ENCODE peak calls at places on chromosomes 6 and 20, in seven cellular contexts. One of them, this sample, is unnamed. For H3K4me1, the result is how much of the 10 kb centered on the place peaks cover.

GRCh38 chr20:62647521-62648317 is 5.4 kb downstream of the SLCO4A1 start:
- DNase-seq in HCT116: no peak
- DNase-seq in GM23338: no peak
- DNase-seq in MM.1S: no peak
- DNase-seq in PC-3: no peak
- DNase-seq in neural progenitor cell: peak
- DNase-seq in GM23248: no peak
- DNase-seq in this sample: no peak

GRCh38 chr6:52512199-52512598 is 64.7 kb downstream of the TRAM2 start:
- DNase-seq in HCT116: peak
- DNase-seq in GM23338: no peak
- DNase-seq in MM.1S: no peak
- DNase-seq in PC-3: peak
- DNase-seq in neural progenitor cell: no peak
- DNase-seq in GM23248: peak
- DNase-seq in this sample: peak

GRCh38 chr6:17851720-17852161 is 135.7 kb downstream of the KIF13A start:
- DNase-seq in HCT116: no peak
- DNase-seq in GM23338: no peak
- DNase-seq in MM.1S: no peak
- DNase-seq in PC-3: peak
- DNase-seq in neural progenitor cell: no peak
- DNase-seq in GM23248: peak
- DNase-seq in this sample: peak

GRCh38 chr20:4488407-4489339 is 233.0 kb upstream of the PRND start:
- DNase-seq in HCT116: no peak
- DNase-seq in GM23338: no peak
- DNase-seq in MM.1S: no peak
- DNase-seq in PC-3: peak
- DNase-seq in neural progenitor cell: no peak
- DNase-seq in GM23248: peak
- DNase-seq in this sample: no peak

GRCh38 chr20:22520381-22520780 is 64.0 kb downstream of the FOXA2 start:
- DNase-seq in HCT116: no peak
- DNase-seq in GM23338: no peak
- DNase-seq in MM.1S: no peak
- DNase-seq in PC-3: no peak
- DNase-seq in neural progenitor cell: no peak
- DNase-seq in GM23248: no peak
- DNase-seq in this sample: no peak

GRCh38 chr6:26195924-26196845 is 109.0 kb downstream of the HFE start:
- DNase-seq in HCT116: no peak
- DNase-seq in GM23338: no peak
- DNase-seq in MM.1S: peak
- DNase-seq in PC-3: peak
- DNase-seq in neural progenitor cell: peak
- DNase-seq in GM23248: peak
- DNase-seq in this sample: no peak

GRCh38 chr6:158041370-158041769 is 59.7 kb downstream of the SYNJ2 start:
- DNase-seq in HCT116: no peak
- DNase-seq in GM23338: no peak
- DNase-seq in MM.1S: no peak
- DNase-seq in PC-3: no peak
- DNase-seq in neural progenitor cell: no peak
- DNase-seq in GM23248: peak
- DNase-seq in this sample: no peak

GRCh38 chr6:163490826-163491577 is 76.5 kb downstream of the QKI start:
- DNase-seq in HCT116: no peak
- DNase-seq in GM23338: peak
- DNase-seq in MM.1S: no peak
- DNase-seq in PC-3: peak
- DNase-seq in neural progenitor cell: peak
- DNase-seq in GM23248: peak
- DNase-seq in this sample: peak

GRCh38 chr6:106279179-106279578 is 46.4 kb downstream of the ATG5 start:
- DNase-seq in HCT116: no peak
- DNase-seq in GM23338: no peak
- DNase-seq in MM.1S: no peak
- DNase-seq in PC-3: peak
- DNase-seq in neural progenitor cell: no peak
- DNase-seq in GM23248: peak
- DNase-seq in this sample: no peak

GRCh38 chr6:112249489-112249888 is 4.9 kb downstream of the LAMA4 start:
- DNase-seq in HCT116: no peak
- DNase-seq in GM23338: no peak
- DNase-seq in MM.1S: no peak
- DNase-seq in PC-3: no peak
- DNase-seq in neural progenitor cell: no peak
- DNase-seq in GM23248: peak
- DNase-seq in this sample: no peak

GRCh38 chr20:58498445-58499068 is 16.6 kb downstream of the APCDD1L start:
- DNase-seq in HCT116: no peak
- DNase-seq in GM23338: no peak
- DNase-seq in MM.1S: no peak
- DNase-seq in PC-3: no peak
- DNase-seq in neural progenitor cell: no peak
- DNase-seq in GM23248: no peak
- DNase-seq in this sample: no peak

GRCh38 chr20:53921443-53921973 is 148.9 kb downstream of the BCAS1 start:
- DNase-seq in HCT116: no peak
- DNase-seq in GM23338: no peak
- DNase-seq in MM.1S: no peak
- DNase-seq in PC-3: no peak
- DNase-seq in neural progenitor cell: no peak
- DNase-seq in GM23248: no peak
- DNase-seq in this sample: no peak

GRCh38 chr6:11700118-11700718 is 78.4 kb downstream of the ADTRP start:
- DNase-seq in HCT116: peak
- DNase-seq in GM23338: peak
- DNase-seq in MM.1S: peak
- DNase-seq in PC-3: peak
- DNase-seq in neural progenitor cell: peak
- DNase-seq in GM23248: peak
- DNase-seq in this sample: peak

GRCh38 chr6:25788305-25788922 is 33.9 kb downstream of the SLC17A4 start:
- DNase-seq in HCT116: peak
- DNase-seq in GM23338: peak
- DNase-seq in MM.1S: peak
- DNase-seq in PC-3: peak
- DNase-seq in neural progenitor cell: peak
- DNase-seq in GM23248: peak
- DNase-seq in this sample: peak

GRCh38 chr6:145736854-145737181 is 1.5 kb upstream of the EPM2A start:
- DNase-seq in HCT116: no peak
- DNase-seq in GM23338: no peak
- DNase-seq in MM.1S: no peak
- DNase-seq in PC-3: no peak
- DNase-seq in neural progenitor cell: no peak
- DNase-seq in GM23248: peak
- DNase-seq in this sample: peak

GRCh38 chr20:47454298-47455132 is 47.2 kb upstream of the NCOA3 start:
- DNase-seq in HCT116: no peak
- DNase-seq in GM23338: no peak
- DNase-seq in MM.1S: no peak
- DNase-seq in PC-3: no peak
- DNase-seq in neural progenitor cell: no peak
- DNase-seq in GM23248: no peak
- DNase-seq in this sample: no peak

GRCh38 chr6:83815631-83816030 is 37.5 kb upstream of the RIPPLY2 start:
- DNase-seq in HCT116: no peak
- DNase-seq in GM23338: no peak
- DNase-seq in MM.1S: no peak
- DNase-seq in PC-3: peak
- DNase-seq in neural progenitor cell: no peak
- DNase-seq in GM23248: peak
- DNase-seq in this sample: no peak

GRCh38 chr20:60627751-60628565 is 624.1 kb upstream of the CDH4 start:
- DNase-seq in HCT116: no peak
- DNase-seq in GM23338: peak
- DNase-seq in MM.1S: no peak
- DNase-seq in PC-3: no peak
- DNase-seq in neural progenitor cell: peak
- DNase-seq in GM23248: peak
- DNase-seq in this sample: no peak

GRCh38 chr6:125149256-125150144 is 4.1 kb upstream of the TPD52L1 start:
- DNase-seq in HCT116: no peak
- DNase-seq in GM23338: no peak
- DNase-seq in MM.1S: no peak
- DNase-seq in PC-3: peak
- DNase-seq in neural progenitor cell: no peak
- DNase-seq in GM23248: peak
- DNase-seq in this sample: no peak

GRCh38 chr6:2016040-2016439 is 229.4 kb downstream of the GMDS start:
- DNase-seq in HCT116: no peak
- DNase-seq in GM23338: no peak
- DNase-seq in MM.1S: no peak
- DNase-seq in PC-3: no peak
- DNase-seq in neural progenitor cell: no peak
- DNase-seq in GM23248: no peak
- DNase-seq in this sample: no peak

GRCh38 chr6:2020909-2021308 is 224.5 kb downstream of the GMDS start:
- DNase-seq in HCT116: no peak
- DNase-seq in GM23338: peak
- DNase-seq in MM.1S: no peak
- DNase-seq in PC-3: peak
- DNase-seq in neural progenitor cell: no peak
- DNase-seq in GM23248: peak
- DNase-seq in this sample: no peak

GRCh38 chr6:2019051-2019450 is 226.4 kb downstream of the GMDS start:
- DNase-seq in HCT116: no peak
- DNase-seq in GM23338: no peak
- DNase-seq in MM.1S: no peak
- DNase-seq in PC-3: no peak
- DNase-seq in neural progenitor cell: no peak
- DNase-seq in GM23248: no peak
- DNase-seq in this sample: no peak

GRCh38 chr6:2026133-2026532 is 219.3 kb downstream of the GMDS start:
- DNase-seq in HCT116: no peak
- DNase-seq in GM23338: no peak
- DNase-seq in MM.1S: no peak
- DNase-seq in PC-3: no peak
- DNase-seq in neural progenitor cell: no peak
- DNase-seq in GM23248: no peak
- DNase-seq in this sample: no peak

DNA sequence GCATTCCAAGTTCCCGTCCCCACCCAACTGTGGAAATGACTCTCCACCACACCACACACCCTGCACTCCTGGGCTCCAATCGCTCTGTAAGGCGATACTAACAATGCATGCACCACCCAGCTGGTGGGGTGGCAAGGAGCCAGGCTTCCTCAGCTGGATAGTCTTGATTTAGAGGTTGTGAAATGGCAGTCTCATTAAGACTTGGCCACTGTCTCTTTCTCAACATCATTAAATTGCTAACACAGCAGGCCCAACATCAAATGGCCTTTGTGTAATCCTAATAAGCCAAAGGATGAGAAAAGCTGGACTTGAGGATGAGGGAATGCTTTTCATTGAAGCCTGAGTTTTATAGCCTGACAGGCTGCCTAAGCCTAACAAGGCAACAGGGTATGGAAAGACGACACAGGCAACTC is 223.7 kb downstream of the GMDS start:
- DNase-seq in HCT116: no peak
- DNase-seq in GM23338: no peak
- DNase-seq in MM.1S: no peak
- DNase-seq in PC-3: peak
- DNase-seq in neural progenitor cell: peak
- DNase-seq in GM23248: peak
- DNase-seq in this sample: peak
- TF ChIP-seq EZH2phosphoT487 in HCT116: no peak
- TF ChIP-seq EZH2phosphoT487 in GM23338: no peak
- TF ChIP-seq EZH2phosphoT487 in MM.1S: no peak
- TF ChIP-seq EZH2phosphoT487 in PC-3: no peak
- TF ChIP-seq EZH2phosphoT487 in neural progenitor cell: no peak
- TF ChIP-seq EZH2phosphoT487 in GM23248: no peak
- TF ChIP-seq EZH2phosphoT487 in this sample: no peak

GRCh38 chr6:13924949-13925881 is at the start of gene RNF182:
- DNase-seq in HCT116: no peak
- DNase-seq in GM23338: peak
- DNase-seq in MM.1S: no peak
- DNase-seq in PC-3: peak
- DNase-seq in neural progenitor cell: peak
- DNase-seq in GM23248: peak
- DNase-seq in this sample: no peak
- TF ChIP-seq EZH2 in HCT116: no peak
- TF ChIP-seq EZH2 in GM23338: no peak
- TF ChIP-seq EZH2 in MM.1S: no peak
- TF ChIP-seq EZH2 in PC-3: no peak
- TF ChIP-seq EZH2 in neural progenitor cell: no peak
- TF ChIP-seq EZH2 in GM23248: no peak
- TF ChIP-seq EZH2 in this sample: peak

GRCh38 chr20:32885201-32885600 is 26.5 kb downstream of the EFCAB8 start:
- DNase-seq in HCT116: no peak
- DNase-seq in GM23338: no peak
- DNase-seq in MM.1S: no peak
- DNase-seq in PC-3: no peak
- DNase-seq in neural progenitor cell: no peak
- DNase-seq in GM23248: no peak
- DNase-seq in this sample: no peak

GRCh38 chr20:32885952-32886351 is 27.2 kb downstream of the EFCAB8 start:
- DNase-seq in HCT116: no peak
- DNase-seq in GM23338: no peak
- DNase-seq in MM.1S: no peak
- DNase-seq in PC-3: no peak
- DNase-seq in neural progenitor cell: no peak
- DNase-seq in GM23248: no peak
- DNase-seq in this sample: no peak

GRCh38 chr20:32891491-32891890 is 32.8 kb downstream of the EFCAB8 start:
- DNase-seq in HCT116: no peak
- DNase-seq in GM23338: no peak
- DNase-seq in MM.1S: no peak
- DNase-seq in PC-3: no peak
- DNase-seq in neural progenitor cell: no peak
- DNase-seq in GM23248: no peak
- DNase-seq in this sample: no peak

GRCh38 chr20:32886652-32887051 is 27.9 kb downstream of the EFCAB8 start:
- DNase-seq in HCT116: no peak
- DNase-seq in GM23338: peak
- DNase-seq in MM.1S: no peak
- DNase-seq in PC-3: no peak
- DNase-seq in neural progenitor cell: no peak
- DNase-seq in GM23248: no peak
- DNase-seq in this sample: no peak

DNA sequence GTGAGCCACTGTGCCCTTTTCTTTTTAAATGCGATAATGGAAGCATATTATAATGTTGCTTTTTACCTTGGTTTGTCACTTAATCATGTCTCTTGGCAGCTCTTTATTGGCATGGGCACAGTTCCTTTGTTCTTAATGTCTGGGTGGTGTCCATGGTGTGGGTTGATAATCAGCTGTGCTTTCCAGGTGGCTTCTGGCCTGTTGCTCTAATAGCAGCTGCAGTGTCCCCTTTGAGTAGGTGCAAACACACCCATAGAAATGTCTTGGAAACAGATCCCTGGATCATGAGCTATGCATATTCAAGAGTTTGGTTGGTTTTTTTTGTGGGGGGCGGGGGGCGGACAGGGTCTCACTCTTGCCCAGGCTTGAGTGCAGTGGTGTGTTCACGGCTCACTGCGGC is 29.9 kb downstream of the EFCAB8 start:
- DNase-seq in HCT116: no peak
- DNase-seq in GM23338: no peak
- DNase-seq in MM.1S: no peak
- DNase-seq in PC-3: no peak
- DNase-seq in neural progenitor cell: no peak
- DNase-seq in GM23248: no peak
- DNase-seq in this sample: no peak
- H3K4me1 ChIP-seq in HCT116: under half
- H3K4me1 ChIP-seq in GM23338: under half
- H3K4me1 ChIP-seq in MM.1S: under half
- H3K4me1 ChIP-seq in PC-3: under half
- H3K4me1 ChIP-seq in neural progenitor cell: under half
- H3K4me1 ChIP-seq in GM23248: under half
- H3K4me1 ChIP-seq in this sample: under half

GRCh38 chr6:3612341-3613041 is 139.0 kb downstream of the PXDC1 start:
- DNase-seq in HCT116: peak
- DNase-seq in GM23338: no peak
- DNase-seq in MM.1S: no peak
- DNase-seq in PC-3: peak
- DNase-seq in neural progenitor cell: no peak
- DNase-seq in GM23248: peak
- DNase-seq in this sample: peak
- TF ChIP-seq EZH2phosphoT487 in HCT116: no peak
- TF ChIP-seq EZH2phosphoT487 in GM23338: no peak
- TF ChIP-seq EZH2phosphoT487 in MM.1S: no peak
- TF ChIP-seq EZH2phosphoT487 in PC-3: no peak
- TF ChIP-seq EZH2phosphoT487 in neural progenitor cell: no peak
- TF ChIP-seq EZH2phosphoT487 in GM23248: peak
- TF ChIP-seq EZH2phosphoT487 in this sample: no peak

This sample was measured in hepatocyte.